ENCODE peak calls at places on chromosome 18, in seven cellular contexts. J, U, K, G, A, V and N are unnamed samples.
A peak's percentile ranks its signal among the peaks of the same experiment; 100 is the strongest.

GRCh38 chr18:62744076-62744705 is 28.9 kb downstream of the PHLPP1 start:
- DNase-seq in J (no peak), U (no peak), K (no peak), G (no peak), A (no peak), V (no peak), N (no peak)

GRCh38 chr18:22311301-22311700 is 106.4 kb downstream of the CTAGE1 start:
- DNase-seq in J (no peak), U (no peak), K (no peak), G (no peak), A (no peak), V (no peak), N (no peak)

GRCh38 chr18:7822435-7823425 is 255.6 kb downstream of the PTPRM start:
- DNase-seq in J (no peak), U (no peak), K (no peak), G (no peak), A (no peak), V (no peak), N (no peak)

GRCh38 chr18:80037300-80037699 is 3.1 kb downstream of the RBFA start:
- DNase-seq in J (no peak), U (no peak), K (no peak), G (no peak), A (no peak), V (no peak), N (no peak)

GRCh38 chr18:22314406-22314805 is 103.3 kb downstream of the CTAGE1 start:
- DNase-seq in J (no peak), U (no peak), K (no peak), G (no peak), A (no peak), V (no peak), N (no peak)

GRCh38 chr18:58977223-58977622 is 112.5 kb downstream of the ZNF532 start:
- DNase-seq in J (no peak), U (no peak), K (no peak), G (no peak), A (no peak), V (no peak), N (no peak)

GRCh38 chr18:13264986-13265900 is 46.7 kb downstream of the LDLRAD4 start:
- DNase-seq in J (no peak), U (peak; percentile 29), K (peak; percentile 59), G (no peak), A (no peak), V (peak; percentile 80), N (peak; percentile 76)

GRCh38 chr18:3931542-3932112 is 481.7 kb downstream of the TGIF1 start:
- DNase-seq in J (no peak), U (no peak), K (no peak), G (no peak), A (no peak), V (no peak), N (no peak)

GRCh38 chr18:26654173-26655009 is 106.0 kb upstream of the KCTD1 start:
- DNase-seq in J (no peak), U (no peak), K (no peak), G (no peak), A (no peak), V (no peak), N (no peak)

GRCh38 chr18:56286775-56287174 is 351.6 kb downstream of the TXNL1 start:
- DNase-seq in J (no peak), U (no peak), K (no peak), G (no peak), A (no peak), V (no peak), N (no peak)

GRCh38 chr18:22676423-22676822 is 256.7 kb upstream of the RBBP8 start:
- DNase-seq in J (no peak), U (no peak), K (no peak), G (no peak), A (no peak), V (no peak), N (no peak)

GRCh38 chr18:25503567-25504081 is 151.7 kb upstream of the ZNF521 start:
- DNase-seq in J (peak; percentile 1), U (no peak), K (no peak), G (no peak), A (peak; percentile 2), V (no peak), N (no peak)

GRCh38 chr18:45626330-45627203 is 11.3 kb downstream of the SLC14A2 start:
- DNase-seq in J (no peak), U (no peak), K (no peak), G (no peak), A (no peak), V (no peak), N (no peak)

GRCh38 chr18:36628435-36629094 is 200.2 kb downstream of the TPGS2 start:
- DNase-seq in J (no peak), U (no peak), K (no peak), G (no peak), A (no peak), V (no peak), N (no peak)

GRCh38 chr18:42614619-42615293 is 500.7 kb downstream of the RIT2 start:
- DNase-seq in J (no peak), U (no peak), K (no peak), G (no peak), A (no peak), V (no peak), N (no peak)

GRCh38 chr18:7601249-7601620 is 34.1 kb downstream of the PTPRM start:
- DNase-seq in J (no peak), U (no peak), K (no peak), G (no peak), A (peak; percentile 75), V (no peak), N (no peak)

GRCh38 chr18:28177828-28178635 is 1.1 kb upstream of the CDH2 start:
- DNase-seq in J (peak; percentile 51), U (no peak), K (no peak), G (no peak), A (no peak), V (no peak), N (no peak)

GRCh38 chr18:77147418-77147852 is 14.9 kb upstream of the MBP start:
- DNase-seq in J (no peak), U (no peak), K (no peak), G (no peak), A (peak; percentile 77), V (peak; percentile 34), N (peak; percentile 72)

GRCh38 chr18:39186008-39186407 is 1620.4 kb upstream of the CELF4 start:
- DNase-seq in J (no peak), U (no peak), K (no peak), G (no peak), A (no peak), V (no peak), N (no peak)

GRCh38 chr18:48010264-48010663 is 79.8 kb upstream of the SMAD2 start:
- DNase-seq in J (no peak), U (no peak), K (no peak), G (no peak), A (no peak), V (no peak), N (peak; percentile 9)

GRCh38 chr18:74197705-74198341 is 49.5 kb downstream of the TIMM21 start:
- DNase-seq in J (no peak), U (no peak), K (no peak), G (no peak), A (no peak), V (no peak), N (no peak)

GRCh38 chr18:63505566-63506335 is 29.0 kb downstream of the SERPINB5 start:
- DNase-seq in J (peak; percentile 44), U (no peak), K (no peak), G (no peak), A (peak; percentile 53), V (peak; percentile 60), N (no peak)